ENCODE peak calls at places on chromosomes 6 and 20, in four cellular contexts. One of them, this sample, is unnamed.
A peak's percentile ranks its signal among the peaks of the same experiment; 100 is the strongest.

GRCh38 chr6:85116475-85116874 is 333.4 kb upstream of the NT5E start:
- DNase-seq in PC-3: no peak
- DNase-seq in neural crest cell: no peak
- DNase-seq in heart left ventricle: no peak
- DNase-seq in this sample: no peak

GRCh38 chr6:68723128-68723527 is 88.0 kb downstream of the ADGRB3 start:
- DNase-seq in heart left ventricle: no peak
- DNase-seq in PC-3: no peak
- DNase-seq in neural crest cell: no peak
- DNase-seq in this sample: no peak

GRCh38 chr6:169256061-169256460 is 2.4 kb upstream of the THBS2 start:
- DNase-seq in neural crest cell: no peak
- DNase-seq in PC-3: no peak
- DNase-seq in heart left ventricle: no peak
- DNase-seq in this sample: no peak

GRCh38 chr6:45966340-45966739 is 49.3 kb downstream of the CLIC5 start:
- DNase-seq in PC-3: no peak
- DNase-seq in neural crest cell: no peak
- DNase-seq in heart left ventricle: no peak
- DNase-seq in this sample: no peak

GRCh38 chr6:105320766-105321165 is 82.1 kb downstream of the PREP start:
- DNase-seq in heart left ventricle: no peak
- DNase-seq in PC-3: no peak
- DNase-seq in neural crest cell: no peak
- DNase-seq in this sample: no peak

GRCh38 chr6:109013551-109014101 is 81.0 kb downstream of the SESN1 start:
- DNase-seq in neural crest cell: no peak
- DNase-seq in PC-3: no peak
- DNase-seq in heart left ventricle: no peak
- DNase-seq in this sample: no peak

GRCh38 chr6:154792761-154793160 is 59.5 kb downstream of the SCAF8 start:
- DNase-seq in PC-3: peak; percentile 85
- DNase-seq in heart left ventricle: no peak
- DNase-seq in neural crest cell: no peak
- DNase-seq in this sample: no peak

GRCh38 chr6:157763129-157763893 is 59.7 kb upstream of the SNX9 start:
- DNase-seq in PC-3: peak; percentile 98
- DNase-seq in heart left ventricle: peak; percentile 56
- DNase-seq in neural crest cell: no peak
- DNase-seq in this sample: no peak

GRCh38 chr20:22575087-22575721 is 9.2 kb downstream of the FOXA2 start:
- DNase-seq in heart left ventricle: no peak
- DNase-seq in PC-3: peak; percentile 59
- DNase-seq in neural crest cell: no peak
- DNase-seq in this sample: no peak

GRCh38 chr6:132511159-132511835 is 1.6 kb downstream of the STX7 start:
- DNase-seq in neural crest cell: no peak
- DNase-seq in PC-3: no peak
- DNase-seq in heart left ventricle: no peak
- DNase-seq in this sample: no peak

GRCh38 chr20:5658897-5659296 is 91.3 kb upstream of the SHLD1 start:
- DNase-seq in neural crest cell: peak; percentile 9
- DNase-seq in PC-3: peak; percentile 12
- DNase-seq in heart left ventricle: peak; percentile 51
- DNase-seq in this sample: no peak

GRCh38 chr6:32146287-32146686 is 5.5 kb downstream of the PRRT1 start:
- DNase-seq in PC-3: no peak
- DNase-seq in neural crest cell: no peak
- DNase-seq in heart left ventricle: no peak
- DNase-seq in this sample: no peak

GRCh38 chr6:46989384-46989783 is 52.7 kb downstream of the ADGRF1 start:
- DNase-seq in PC-3: no peak
- DNase-seq in heart left ventricle: no peak
- DNase-seq in neural crest cell: no peak
- DNase-seq in this sample: no peak

GRCh38 chr20:53738945-53739798 is 145.5 kb upstream of the ZNF217 start:
- DNase-seq in neural crest cell: no peak
- DNase-seq in heart left ventricle: no peak
- DNase-seq in PC-3: peak; percentile 72
- DNase-seq in this sample: no peak

GRCh38 chr20:50470249-50470858 is 39.8 kb upstream of the PTPN1 start:
- DNase-seq in heart left ventricle: no peak
- DNase-seq in PC-3: no peak
- DNase-seq in neural crest cell: no peak
- DNase-seq in this sample: no peak

GRCh38 chr20:11443382-11444119 is 474.1 kb upstream of the BTBD3 start:
- DNase-seq in PC-3: no peak
- DNase-seq in heart left ventricle: no peak
- DNase-seq in neural crest cell: no peak
- DNase-seq in this sample: no peak

GRCh38 chr20:62908971-62909791 is 17.1 kb downstream of the DIDO1 start:
- DNase-seq in heart left ventricle: no peak
- DNase-seq in PC-3: no peak
- DNase-seq in neural crest cell: no peak
- DNase-seq in this sample: no peak

GRCh38 chr6:12748815-12749521 is 32.4 kb downstream of the PHACTR1 start:
- DNase-seq in neural crest cell: peak; percentile 4
- DNase-seq in heart left ventricle: no peak
- DNase-seq in PC-3: no peak
- DNase-seq in this sample: peak; percentile 15

GRCh38 chr6:123171341-123171740 is 175.3 kb downstream of the CLVS2 start:
- DNase-seq in heart left ventricle: no peak
- DNase-seq in neural crest cell: no peak
- DNase-seq in PC-3: peak; percentile 7
- DNase-seq in this sample: no peak

GRCh38 chr6:162856885-162857284 is 129.1 kb downstream of the PACRG start:
- DNase-seq in neural crest cell: peak; percentile 45
- DNase-seq in heart left ventricle: peak; percentile 40
- DNase-seq in PC-3: peak; percentile 66
- DNase-seq in this sample: peak; percentile 50

GRCh38 chr6:30752164-30752927 is 8.0 kb upstream of the IER3 start:
- DNase-seq in neural crest cell: no peak
- DNase-seq in heart left ventricle: peak; percentile 96
- DNase-seq in PC-3: peak; percentile 100
- DNase-seq in this sample: no peak

GRCh38 chr20:42046686-42047085 is 428.5 kb upstream of the CHD6 start:
- DNase-seq in neural crest cell: no peak
- DNase-seq in PC-3: no peak
- DNase-seq in heart left ventricle: no peak
- DNase-seq in this sample: no peak

GRCh38 chr20:2101057-2101934 is at the start of gene STK35:
- DNase-seq in neural crest cell: peak; percentile 61
- DNase-seq in PC-3: peak; percentile 66
- DNase-seq in heart left ventricle: no peak
- DNase-seq in this sample: peak; percentile 57

GRCh38 chr6:168686339-168686738 is 245.4 kb downstream of the SMOC2 start:
- DNase-seq in neural crest cell: no peak
- DNase-seq in PC-3: no peak
- DNase-seq in heart left ventricle: no peak
- DNase-seq in this sample: no peak

GRCh38 chr6:66675906-66676305 is 968.9 kb upstream of the EYS start:
- DNase-seq in neural crest cell: no peak
- DNase-seq in heart left ventricle: no peak
- DNase-seq in PC-3: peak; percentile 17
- DNase-seq in this sample: no peak

GRCh38 chr20:271528-271927 is 14.0 kb downstream of the DEFB132 start:
- DNase-seq in PC-3: no peak
- DNase-seq in heart left ventricle: no peak
- DNase-seq in neural crest cell: no peak
- DNase-seq in this sample: no peak

GRCh38 chr6:79137671-79138070 is 59.6 kb upstream of the PHIP start:
- DNase-seq in PC-3: no peak
- DNase-seq in neural crest cell: no peak
- DNase-seq in heart left ventricle: no peak
- DNase-seq in this sample: no peak

GRCh38 chr6:11730645-11731044 is 48.0 kb downstream of the ADTRP start:
- DNase-seq in neural crest cell: no peak
- DNase-seq in PC-3: no peak
- DNase-seq in heart left ventricle: no peak
- DNase-seq in this sample: no peak

GRCh38 chr20:25706793-25707192 is 10.1 kb upstream of the ZNF337 start:
- DNase-seq in heart left ventricle: no peak
- DNase-seq in neural crest cell: no peak
- DNase-seq in PC-3: no peak
- DNase-seq in this sample: no peak

GRCh38 chr6:2053691-2054090 is 191.7 kb downstream of the GMDS start:
- DNase-seq in heart left ventricle: no peak
- DNase-seq in PC-3: no peak
- DNase-seq in neural crest cell: no peak
- DNase-seq in this sample: no peak

GRCh38 chr6:170135821-170136471 is 154.9 kb downstream of the DLL1 start:
- DNase-seq in heart left ventricle: no peak
- DNase-seq in PC-3: no peak
- DNase-seq in neural crest cell: no peak
- DNase-seq in this sample: no peak

GRCh38 chr20:57059055-57059617 is 207.3 kb downstream of the BMP7 start:
- DNase-seq in neural crest cell: no peak
- DNase-seq in PC-3: no peak
- DNase-seq in heart left ventricle: no peak
- DNase-seq in this sample: no peak

GRCh38 chr6:142694054-142694453 is 250.9 kb downstream of the HIVEP2 start:
- DNase-seq in heart left ventricle: no peak
- DNase-seq in PC-3: no peak
- DNase-seq in neural crest cell: no peak
- DNase-seq in this sample: no peak

DNA sequence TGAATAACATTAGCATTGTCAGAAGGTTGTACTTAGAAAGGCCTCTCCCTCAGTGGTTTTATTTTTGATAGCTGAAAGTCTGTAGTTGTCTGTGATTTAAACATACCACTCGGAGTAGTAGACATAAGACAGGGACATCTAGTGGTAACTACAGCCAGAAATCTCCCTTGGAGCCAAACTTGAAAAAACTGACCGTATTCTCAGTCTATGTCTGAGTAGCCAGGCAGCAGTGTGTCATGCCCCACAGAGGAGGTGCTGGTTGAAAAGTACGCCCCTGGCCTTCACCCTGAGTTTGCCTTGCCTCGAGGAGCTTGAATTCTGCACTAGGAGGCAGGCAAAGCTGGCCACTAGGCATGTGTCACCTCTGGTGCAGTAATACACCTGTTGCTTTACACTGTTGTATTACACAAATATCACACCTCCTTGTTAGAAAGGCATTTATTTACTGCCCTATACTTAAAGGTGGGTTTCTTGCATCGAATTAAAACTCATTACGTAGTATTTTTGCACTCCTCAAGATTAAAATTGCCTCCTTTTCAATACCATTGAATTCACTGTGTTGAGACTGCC is 20.8 kb downstream of the ZBTB2 start:
- DNase-seq in heart left ventricle: no peak
- DNase-seq in neural crest cell: no peak
- DNase-seq in PC-3: peak; percentile 11
- DNase-seq in this sample: no peak
- TF ChIP-seq CTCF in heart left ventricle: no peak
- TF ChIP-seq CTCF in neural crest cell: peak; percentile 38
- TF ChIP-seq CTCF in PC-3: peak; percentile 38
- TF ChIP-seq CTCF in this sample: no peak

DNA sequence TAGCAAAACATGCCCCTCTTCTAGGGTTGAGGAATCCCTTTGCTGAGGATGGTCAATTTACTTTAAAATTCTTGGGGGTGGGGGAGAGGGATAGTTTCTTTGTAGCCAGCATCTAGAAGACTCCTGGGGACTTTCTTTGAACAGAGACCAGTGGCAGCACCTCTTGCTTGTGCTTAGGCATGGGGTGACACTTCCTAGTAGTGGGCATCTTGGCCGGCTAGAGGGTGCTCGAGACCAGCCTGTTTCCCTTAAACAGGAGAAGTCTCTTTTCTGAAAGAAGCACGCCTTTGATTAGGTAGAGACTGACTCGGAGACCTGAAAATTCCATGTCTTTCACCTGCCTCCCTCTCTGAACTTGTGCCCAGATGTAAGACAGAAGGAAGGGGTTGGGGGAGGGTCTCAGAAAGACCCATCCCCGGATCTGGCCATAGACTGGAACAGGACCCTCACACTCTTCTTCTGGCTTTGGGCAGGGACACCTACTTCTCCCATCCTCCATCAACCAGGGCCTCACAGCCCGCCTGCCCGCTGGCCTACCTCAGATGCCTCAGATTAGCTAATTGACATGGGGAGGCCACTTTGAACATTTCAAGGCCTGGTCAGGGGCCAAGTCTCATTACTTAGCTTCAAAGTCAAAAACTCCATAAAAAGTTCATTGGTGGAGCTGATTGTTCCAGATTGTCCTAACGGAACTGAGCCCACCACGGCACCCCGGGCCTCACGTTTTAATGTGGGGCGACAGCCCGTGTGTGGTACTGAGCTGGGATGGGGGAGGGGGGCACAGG is 172.2 kb downstream of the CDC5L start:
- DNase-seq in PC-3: peak; percentile 9
- DNase-seq in heart left ventricle: no peak
- DNase-seq in neural crest cell: no peak
- DNase-seq in this sample: no peak
- TF ChIP-seq CTCF in PC-3: peak; percentile 23
- TF ChIP-seq CTCF in heart left ventricle: no peak
- TF ChIP-seq CTCF in neural crest cell: no peak
- TF ChIP-seq CTCF in this sample: no peak

DNA sequence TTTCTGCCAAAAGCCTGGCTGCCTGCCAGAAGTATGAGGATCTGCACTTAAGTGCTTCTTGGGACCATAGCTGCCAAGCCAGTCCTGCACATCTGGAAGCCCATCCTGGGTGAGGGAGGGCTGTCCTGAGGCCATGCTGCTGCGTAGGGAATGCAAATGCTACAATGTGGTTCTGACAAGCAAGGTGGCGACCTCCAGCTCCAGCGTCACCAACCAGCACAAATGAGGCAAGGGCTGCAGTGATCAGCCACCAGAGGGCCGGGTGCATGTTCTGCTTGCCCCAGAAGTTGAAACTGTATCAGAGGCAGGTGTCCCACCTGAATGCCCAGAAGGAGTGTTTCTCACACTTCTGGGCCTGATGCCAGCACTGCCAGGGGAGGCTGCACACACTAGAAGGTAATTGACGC is 99.1 kb upstream of the KCNQ5 start:
- DNase-seq in PC-3: peak; percentile 10
- DNase-seq in neural crest cell: no peak
- DNase-seq in heart left ventricle: no peak
- DNase-seq in this sample: peak; percentile 47
- TF ChIP-seq CTCF in PC-3: peak; percentile 37
- TF ChIP-seq CTCF in neural crest cell: peak; percentile 39
- TF ChIP-seq CTCF in heart left ventricle: no peak
- TF ChIP-seq CTCF in this sample: peak; percentile 21

DNA sequence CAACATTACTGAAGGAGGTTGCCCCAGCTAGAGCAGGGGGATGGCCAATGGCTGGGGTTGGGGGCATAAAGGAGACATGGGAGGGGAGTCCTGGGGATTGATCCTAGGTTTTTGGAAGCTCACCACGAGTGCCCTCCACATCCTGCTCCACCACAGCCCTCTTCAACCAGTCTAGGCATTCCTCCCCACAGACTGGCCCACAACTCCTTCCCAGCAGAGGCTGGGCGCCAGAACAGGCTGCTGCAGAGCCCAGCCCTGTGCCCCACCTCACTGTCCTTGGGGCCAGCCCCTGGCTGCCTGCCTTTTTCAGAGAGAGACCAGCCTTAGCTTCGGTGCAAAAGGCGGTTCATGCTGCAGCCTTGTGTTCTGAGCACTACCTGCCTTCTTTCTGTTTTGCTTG is 16.4 kb downstream of the RPP40 start:
- DNase-seq in PC-3: no peak
- DNase-seq in heart left ventricle: no peak
- DNase-seq in neural crest cell: no peak
- DNase-seq in this sample: no peak
- TF ChIP-seq CTCF in PC-3: no peak
- TF ChIP-seq CTCF in heart left ventricle: no peak
- TF ChIP-seq CTCF in neural crest cell: no peak
- TF ChIP-seq CTCF in this sample: no peak

GRCh38 chr6:42168650-42169049 is 4.5 kb upstream of the GUCA1A start:
- DNase-seq in neural crest cell: no peak
- DNase-seq in PC-3: peak; percentile 7
- DNase-seq in heart left ventricle: no peak
- DNase-seq in this sample: no peak
- TF ChIP-seq CTCF in neural crest cell: no peak
- TF ChIP-seq CTCF in PC-3: peak; percentile 31
- TF ChIP-seq CTCF in heart left ventricle: no peak
- TF ChIP-seq CTCF in this sample: no peak